ENCODE peak calls at places on chromosome 11, in four cellular contexts. One of them, this sample, is unnamed.

GRCh38 chr11:87057749-87058148 is 20.0 kb downstream of the TMEM135 start:
- ATAC-seq in pancreas: no peak
- ATAC-seq in upper lobe of right lung: no peak
- ATAC-seq in right lobe of liver: peak; percentile 50
- ATAC-seq in this sample: no peak

GRCh38 chr11:24932110-24933000 is 435.5 kb downstream of the LUZP2 start:
- ATAC-seq in pancreas: no peak
- ATAC-seq in right lobe of liver: no peak
- ATAC-seq in upper lobe of right lung: no peak
- ATAC-seq in this sample: no peak

GRCh38 chr11:78432058-78432515 is 14.5 kb upstream of the GAB2 start:
- ATAC-seq in pancreas: peak; percentile 48
- ATAC-seq in upper lobe of right lung: peak; percentile 46
- ATAC-seq in right lobe of liver: peak; percentile 52
- ATAC-seq in this sample: no peak

GRCh38 chr11:72433455-72434061 is 773 bp downstream of the CLPB start:
- ATAC-seq in upper lobe of right lung: no peak
- ATAC-seq in pancreas: peak; percentile 0
- ATAC-seq in right lobe of liver: no peak
- ATAC-seq in this sample: no peak

GRCh38 chr11:102420547-102420946 is 32.0 kb downstream of the TMEM123 start:
- ATAC-seq in pancreas: no peak
- ATAC-seq in right lobe of liver: no peak
- ATAC-seq in upper lobe of right lung: no peak
- ATAC-seq in this sample: no peak

GRCh38 chr11:114668109-114668508 is 10.2 kb upstream of the NXPE2 start:
- ATAC-seq in upper lobe of right lung: no peak
- ATAC-seq in right lobe of liver: no peak
- ATAC-seq in pancreas: no peak
- ATAC-seq in this sample: no peak

GRCh38 chr11:838441-839279 is 3.7 kb downstream of the POLR2L start:
- ATAC-seq in pancreas: no peak
- ATAC-seq in upper lobe of right lung: no peak
- ATAC-seq in right lobe of liver: no peak
- ATAC-seq in this sample: no peak

GRCh38 chr11:83881428-83881827 is 595.3 kb upstream of the CCDC90B start:
- ATAC-seq in right lobe of liver: no peak
- ATAC-seq in pancreas: no peak
- ATAC-seq in upper lobe of right lung: no peak
- ATAC-seq in this sample: no peak

GRCh38 chr11:16070573-16070972 is 285.8 kb downstream of the SOX6 start:
- ATAC-seq in upper lobe of right lung: no peak
- ATAC-seq in right lobe of liver: no peak
- ATAC-seq in pancreas: no peak
- ATAC-seq in this sample: no peak

GRCh38 chr11:124075841-124076571 is 34.9 kb upstream of the OR10G7 start:
- ATAC-seq in upper lobe of right lung: peak; percentile 55
- ATAC-seq in right lobe of liver: peak; percentile 41
- ATAC-seq in pancreas: peak; percentile 77
- ATAC-seq in this sample: peak; percentile 24

GRCh38 chr11:117443269-117444186 is 115.9 kb downstream of the CEP164 start:
- ATAC-seq in right lobe of liver: peak; percentile 76
- ATAC-seq in pancreas: peak; percentile 93
- ATAC-seq in upper lobe of right lung: peak; percentile 84
- ATAC-seq in this sample: peak; percentile 69

GRCh38 chr11:107915229-107915628 is 13.0 kb upstream of the RAB39A start:
- ATAC-seq in pancreas: no peak
- ATAC-seq in upper lobe of right lung: no peak
- ATAC-seq in right lobe of liver: no peak
- ATAC-seq in this sample: no peak

GRCh38 chr11:112785104-112785503 is 176.1 kb upstream of the NCAM1 start:
- ATAC-seq in right lobe of liver: no peak
- ATAC-seq in upper lobe of right lung: no peak
- ATAC-seq in pancreas: peak; percentile 44
- ATAC-seq in this sample: peak; percentile 42

GRCh38 chr11:75801362-75802021 is 13.5 kb upstream of the UVRAG start:
- ATAC-seq in upper lobe of right lung: peak; percentile 74
- ATAC-seq in pancreas: no peak
- ATAC-seq in right lobe of liver: peak; percentile 24
- ATAC-seq in this sample: no peak

GRCh38 chr11:57427692-57428082 is 766 bp upstream of the SLC43A3 start:
- ATAC-seq in pancreas: peak; percentile 10
- ATAC-seq in right lobe of liver: peak; percentile 1
- ATAC-seq in upper lobe of right lung: no peak
- ATAC-seq in this sample: peak; percentile 46

GRCh38 chr11:65498977-65499712 is at the start of gene MALAT1:
- ATAC-seq in upper lobe of right lung: peak; percentile 49
- ATAC-seq in pancreas: peak; percentile 53
- ATAC-seq in right lobe of liver: peak; percentile 19
- ATAC-seq in this sample: no peak

GRCh38 chr11:44727373-44728084 is 767 bp downstream of the TSPAN18 start:
- ATAC-seq in pancreas: peak; percentile 96
- ATAC-seq in right lobe of liver: peak; percentile 93
- ATAC-seq in upper lobe of right lung: peak; percentile 89
- ATAC-seq in this sample: peak; percentile 87

GRCh38 chr11:8356731-8357504 is 93.2 kb upstream of the LMO1 start:
- ATAC-seq in upper lobe of right lung: peak; percentile 27
- ATAC-seq in right lobe of liver: no peak
- ATAC-seq in pancreas: no peak
- ATAC-seq in this sample: no peak

GRCh38 chr11:111422494-111423249 is 43.6 kb upstream of the POU2AF1 start:
- ATAC-seq in pancreas: peak; percentile 84
- ATAC-seq in right lobe of liver: peak; percentile 93
- ATAC-seq in upper lobe of right lung: peak; percentile 89
- ATAC-seq in this sample: peak; percentile 49

GRCh38 chr11:65375012-65375411 is 7.4 kb downstream of the SLC25A45 start:
- ATAC-seq in upper lobe of right lung: no peak
- ATAC-seq in pancreas: no peak
- ATAC-seq in right lobe of liver: no peak
- ATAC-seq in this sample: no peak

GRCh38 chr11:70351646-70352045 is 46.7 kb upstream of the CTTN start:
- ATAC-seq in pancreas: no peak
- ATAC-seq in upper lobe of right lung: peak; percentile 62
- ATAC-seq in right lobe of liver: no peak
- ATAC-seq in this sample: no peak

GRCh38 chr11:6733326-6734030 is 38.3 kb downstream of the OR2AG2 start:
- ATAC-seq in pancreas: no peak
- ATAC-seq in right lobe of liver: no peak
- ATAC-seq in upper lobe of right lung: no peak
- ATAC-seq in this sample: no peak

GRCh38 chr11:95442531-95443050 is 211.6 kb upstream of the SESN3 start:
- ATAC-seq in right lobe of liver: no peak
- ATAC-seq in upper lobe of right lung: no peak
- ATAC-seq in pancreas: no peak
- ATAC-seq in this sample: no peak

DNA sequence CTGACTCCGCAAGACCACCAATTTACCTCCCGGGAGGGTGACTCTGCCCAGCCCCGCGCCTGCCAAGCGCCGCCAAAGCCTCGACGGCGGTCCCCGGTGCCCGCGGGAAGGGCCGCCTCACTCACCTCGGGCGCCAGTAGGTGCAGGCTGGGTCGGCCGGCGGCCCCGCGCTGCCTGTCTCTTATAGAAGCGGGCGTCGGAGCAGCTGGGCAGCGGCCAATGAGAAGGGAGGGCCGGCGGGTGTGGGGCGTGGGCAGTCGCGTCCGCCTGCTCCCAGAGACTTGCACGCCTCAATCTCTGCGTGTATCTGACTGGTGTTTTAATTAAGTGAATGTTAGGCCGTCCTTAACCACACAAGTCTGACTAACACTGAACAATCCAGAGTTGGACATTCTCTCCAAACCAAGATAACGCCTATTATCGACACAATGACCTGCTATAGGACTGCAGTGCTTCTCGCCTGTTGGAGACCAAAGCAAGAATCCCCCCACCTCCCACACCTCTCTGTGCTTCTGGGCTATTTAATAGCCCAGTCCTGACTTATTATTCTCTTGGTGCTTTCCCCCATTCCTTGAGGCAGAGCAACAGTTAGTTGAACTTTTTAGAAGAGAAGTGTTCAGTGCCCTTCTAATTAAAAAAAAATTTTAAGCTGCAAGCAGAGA is at the start of gene TPH1:
- ATAC-seq in upper lobe of right lung: peak; percentile 91
- ATAC-seq in right lobe of liver: peak; percentile 46
- ATAC-seq in pancreas: peak; percentile 94
- ATAC-seq in this sample: no peak
- H3K4me3 ChIP-seq in upper lobe of right lung: no peak within 1 kb of the TSS
- H3K4me3 ChIP-seq in right lobe of liver: no peak within 1 kb of the TSS
- H3K4me3 ChIP-seq in pancreas: no peak within 1 kb of the TSS
- H3K4me3 ChIP-seq in this sample: peak within 1 kb of the TSS; percentile 15

GRCh38 chr11:3136542-3137455 is 28.3 kb downstream of the OSBPL5 start:
- ATAC-seq in upper lobe of right lung: peak; percentile 13
- ATAC-seq in pancreas: no peak
- ATAC-seq in right lobe of liver: no peak
- ATAC-seq in this sample: no peak

GRCh38 chr11:3134218-3134621 is 30.9 kb downstream of the OSBPL5 start:
- ATAC-seq in right lobe of liver: no peak
- ATAC-seq in pancreas: no peak
- ATAC-seq in upper lobe of right lung: no peak
- ATAC-seq in this sample: no peak

GRCh38 chr11:3134651-3135490 is 30.2 kb downstream of the OSBPL5 start:
- ATAC-seq in upper lobe of right lung: no peak
- ATAC-seq in right lobe of liver: no peak
- ATAC-seq in pancreas: no peak
- ATAC-seq in this sample: no peak

GRCh38 chr11:3137486-3138177 is 27.5 kb downstream of the OSBPL5 start:
- ATAC-seq in pancreas: no peak
- ATAC-seq in upper lobe of right lung: no peak
- ATAC-seq in right lobe of liver: no peak
- ATAC-seq in this sample: no peak

GRCh38 chr11:3135491-3136440 is 29.3 kb downstream of the OSBPL5 start:
- ATAC-seq in right lobe of liver: no peak
- ATAC-seq in pancreas: no peak
- ATAC-seq in upper lobe of right lung: peak; percentile 2
- ATAC-seq in this sample: no peak
- H3K4me3 ChIP-seq in right lobe of liver: no peak overlapping the region
- H3K4me3 ChIP-seq in pancreas: no peak overlapping the region
- H3K4me3 ChIP-seq in upper lobe of right lung: no peak overlapping the region
- H3K4me3 ChIP-seq in this sample: no peak overlapping the region

GRCh38 chr11:31816467-31817053 is 5.4 kb upstream of the PAX6 start:
- ATAC-seq in right lobe of liver: no peak
- ATAC-seq in pancreas: peak; percentile 1
- ATAC-seq in upper lobe of right lung: no peak
- ATAC-seq in this sample: no peak

GRCh38 chr11:31813242-31813960 is 2.3 kb upstream of the PAX6 start:
- ATAC-seq in right lobe of liver: no peak
- ATAC-seq in pancreas: no peak
- ATAC-seq in upper lobe of right lung: no peak
- ATAC-seq in this sample: no peak

GRCh38 chr11:31815743-31816466 is 4.8 kb upstream of the PAX6 start:
- ATAC-seq in upper lobe of right lung: no peak
- ATAC-seq in pancreas: no peak
- ATAC-seq in right lobe of liver: no peak
- ATAC-seq in this sample: no peak

GRCh38 chr11:31812392-31813241 is 1.5 kb upstream of the PAX6 start:
- ATAC-seq in right lobe of liver: peak; percentile 23
- ATAC-seq in upper lobe of right lung: no peak
- ATAC-seq in pancreas: peak; percentile 6
- ATAC-seq in this sample: no peak

DNA sequence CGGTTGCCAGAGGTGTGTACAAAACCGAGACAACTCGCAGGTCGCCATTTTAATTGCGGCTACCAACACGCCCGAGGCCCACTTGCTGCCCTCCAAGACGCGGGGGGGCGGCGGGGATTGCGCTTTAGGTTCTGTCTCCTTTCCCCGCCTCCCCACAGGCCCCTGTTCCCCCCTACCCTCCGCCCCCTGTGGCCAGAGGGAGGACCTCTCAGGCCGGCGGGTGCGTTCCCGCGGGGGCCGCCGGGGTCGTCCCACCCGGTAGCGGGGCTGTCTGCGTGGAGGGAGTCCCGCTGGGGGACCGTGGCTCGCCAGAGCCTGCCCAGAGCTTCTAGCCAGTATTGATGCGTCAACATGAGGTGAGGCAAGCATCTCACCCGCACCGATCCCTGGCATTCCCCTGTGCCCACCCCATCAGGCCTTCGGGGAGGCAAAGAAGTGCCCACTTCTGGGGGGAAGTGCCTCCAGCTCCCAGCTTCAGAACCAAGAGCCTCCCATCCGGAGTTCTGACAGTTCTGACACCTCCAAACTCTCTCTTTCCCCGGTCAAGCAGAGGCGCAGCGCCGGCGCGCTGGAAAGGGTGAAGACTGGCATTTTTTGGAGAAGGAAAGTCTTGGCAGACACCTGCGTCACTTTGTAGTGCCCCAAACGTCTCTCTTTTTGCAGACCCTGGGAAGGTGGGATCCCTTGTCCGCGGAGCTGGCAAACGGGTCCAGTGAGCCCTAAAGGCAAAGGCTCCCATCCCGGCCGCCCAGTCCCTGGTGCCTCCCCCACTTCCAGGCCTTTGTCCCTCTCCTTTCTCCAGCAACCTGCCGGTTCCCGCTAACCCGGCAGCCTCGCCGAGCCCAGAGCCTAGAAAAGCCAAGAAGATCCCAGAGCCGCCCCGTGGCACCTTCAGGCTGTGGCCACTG is 3.1 kb upstream of the PAX6 start:
- ATAC-seq in right lobe of liver: no peak
- ATAC-seq in pancreas: no peak
- ATAC-seq in upper lobe of right lung: no peak
- ATAC-seq in this sample: no peak
- H3K4me3 ChIP-seq in right lobe of liver: no peak overlapping the region
- H3K4me3 ChIP-seq in pancreas: no peak overlapping the region
- H3K4me3 ChIP-seq in upper lobe of right lung: no peak overlapping the region
- H3K4me3 ChIP-seq in this sample: no peak overlapping the region

GRCh38 chr11:134276396-134277175 is 407 bp downstream of the GLB1L3 start:
- ATAC-seq in right lobe of liver: no peak
- ATAC-seq in upper lobe of right lung: peak; percentile 45
- ATAC-seq in pancreas: peak; percentile 50
- ATAC-seq in this sample: peak; percentile 11
- H3K4me3 ChIP-seq in right lobe of liver: peak overlapping the region; percentile 18
- H3K4me3 ChIP-seq in upper lobe of right lung: peak overlapping the region; percentile 35
- H3K4me3 ChIP-seq in pancreas: no peak overlapping the region
- H3K4me3 ChIP-seq in this sample: peak overlapping the region; percentile 40

GRCh38 chr11:23520226-23520960 is 660.1 kb upstream of the CCDC179 start:
- ATAC-seq in pancreas: no peak
- ATAC-seq in upper lobe of right lung: no peak
- ATAC-seq in right lobe of liver: no peak
- ATAC-seq in this sample: no peak
- H3K4me3 ChIP-seq in pancreas: no peak overlapping the region
- H3K4me3 ChIP-seq in upper lobe of right lung: no peak overlapping the region
- H3K4me3 ChIP-seq in right lobe of liver: no peak overlapping the region
- H3K4me3 ChIP-seq in this sample: no peak overlapping the region

DNA sequence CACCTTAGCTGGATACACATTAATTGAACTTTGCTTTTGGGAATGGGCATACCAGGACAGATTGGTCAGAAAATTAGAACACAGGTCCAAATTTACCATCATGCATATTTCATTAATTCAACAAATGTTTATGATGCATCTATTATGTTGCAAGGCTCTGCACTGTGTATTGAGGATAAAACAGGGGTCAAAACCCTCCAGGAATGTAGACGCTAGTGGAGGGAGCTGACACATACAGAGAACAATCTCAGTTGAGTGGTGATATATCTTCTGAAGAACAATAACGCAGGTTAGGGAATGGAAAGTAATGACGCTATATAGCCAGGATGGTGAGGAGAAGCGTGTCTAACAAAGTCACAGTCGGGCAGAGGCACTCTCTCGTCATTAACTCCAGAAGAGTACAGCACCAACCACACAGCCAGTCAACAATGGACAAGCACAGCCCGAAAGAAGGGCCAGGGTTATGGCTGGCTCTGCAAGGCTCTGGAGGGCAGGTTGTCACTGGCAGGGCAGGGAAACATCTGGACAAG is 3.8 kb downstream of the FLI1 start:
- ATAC-seq in right lobe of liver: no peak
- ATAC-seq in upper lobe of right lung: no peak
- ATAC-seq in pancreas: no peak
- ATAC-seq in this sample: no peak
- H3K4me3 ChIP-seq in right lobe of liver: no peak overlapping the region
- H3K4me3 ChIP-seq in upper lobe of right lung: peak overlapping the region; percentile 62
- H3K4me3 ChIP-seq in pancreas: no peak overlapping the region
- H3K4me3 ChIP-seq in this sample: no peak overlapping the region